ENCODE peak calls at places on chromosomes 1 and 21, in nine cellular contexts. K is Caki2, P is SJSA1, T is NCI-H1436, E is HFFc6, O is IMR-90, I is thoracic aorta, B is RWPE1, L is ELF-1. U is an unnamed sample.
A peak's percentile ranks its signal among the peaks of the same experiment; 100 is the strongest.

GRCh38 chr21:44880762-44881585 is 7.5 kb upstream of the PTTG1IP start:
- DNase-seq in T (no peak), E (peak; percentile 59), B (no peak), P (peak; percentile 84), L (no peak), K (peak; percentile 68), I (no peak), O (peak; percentile 71), U (no peak)

GRCh38 chr1:37305108-37305507 is 169.3 kb upstream of the ZC3H12A start:
- DNase-seq in K (no peak), E (no peak), L (no peak), B (no peak), T (no peak), I (no peak), P (no peak), O (no peak), U (no peak)

GRCh38 chr1:21568006-21568746 is 59.0 kb downstream of the ALPL start:
- DNase-seq in E (peak; percentile 25), B (peak; percentile 50), K (no peak), T (no peak), P (no peak), I (no peak), O (peak; percentile 44), L (peak; percentile 79), U (no peak)

GRCh38 chr1:187413770-187414169 is 585.0 kb downstream of the PLA2G4A start:
- DNase-seq in E (no peak), I (no peak), B (peak; percentile 5), O (peak; percentile 34), P (no peak), K (no peak), T (peak; percentile 11), L (no peak), U (no peak)

GRCh38 chr1:52348704-52349301 is 17.2 kb downstream of the CC2D1B start:
- DNase-seq in O (peak; percentile 44), P (no peak), E (peak; percentile 51), K (no peak), I (no peak), L (peak; percentile 78), B (peak; percentile 19), T (no peak), U (no peak)

GRCh38 chr1:8816831-8817412 is 518 bp downstream of the RERE start:
- DNase-seq in I (no peak), P (peak; percentile 44), B (no peak), O (no peak), L (peak; percentile 52), K (peak; percentile 32), E (peak; percentile 4), T (no peak), U (no peak)

GRCh38 chr1:78104322-78104721 is 58.6 kb downstream of the GIPC2 start:
- DNase-seq in K (no peak), O (peak; percentile 81), T (no peak), E (peak; percentile 76), L (no peak), P (no peak), B (no peak), I (no peak), U (no peak)

GRCh38 chr1:28887835-28888682 is 26.3 kb upstream of the EPB41 start:
- DNase-seq in P (no peak), I (no peak), L (peak; percentile 80), B (no peak), O (no peak), K (no peak), T (no peak), E (no peak), U (no peak)

GRCh38 chr1:17121881-17122280 is 2.6 kb upstream of the PADI2 start:
- DNase-seq in K (no peak), T (no peak), O (peak; percentile 61), P (no peak), I (no peak), E (no peak), L (no peak), B (no peak), U (no peak)

U was measured in T follicular helper cell.